ENCODE peak calls at places on chromosomes 4 and X, in five cellular contexts. G, Q, P, U and N are unnamed samples.
A peak's percentile ranks its signal among the peaks of the same experiment; 100 is the strongest.

GRCh38 chr4:8269535-8270417 is at the start of gene HTRA3:
- DNase-seq in Q (no peak), U (no peak), G (no peak), P (peak; percentile 7), N (no peak)

GRCh38 chr4:173153445-173153844 is 15.2 kb upstream of the GALNT7 start:
- DNase-seq in Q (no peak), U (no peak), G (no peak), P (no peak), N (no peak)

GRCh38 chr4:31343058-31343457 is 622.9 kb downstream of the PCDH7 start:
- DNase-seq in U (no peak), Q (no peak), P (no peak), G (no peak), N (no peak)

GRCh38 chr4:180434131-180434895 is 1808.9 kb upstream of the TENM3 start:
- DNase-seq in Q (no peak), U (peak; percentile 39), P (no peak), G (no peak), N (no peak)

GRCh38 chr4:70703695-70704332 is 15.5 kb downstream of the UTP3 start:
- DNase-seq in Q (no peak), G (no peak), U (no peak), P (peak; percentile 51), N (no peak)

GRCh38 chr4:128716325-128716724 is 93.2 kb upstream of the JADE1 start:
- DNase-seq in G (no peak), U (no peak), Q (no peak), P (no peak), N (no peak)

GRCh38 chr4:47686294-47686872 is 151.5 kb downstream of the CORIN start:
- DNase-seq in U (no peak), Q (no peak), P (no peak), G (peak; percentile 41), N (peak; percentile 47)

GRCh38 chrX:107775734-107776511 is at the start of gene TSC22D3:
- DNase-seq in Q (peak; percentile 1), G (peak; percentile 83), P (no peak), U (peak; percentile 31), N (peak; percentile 49)

GRCh38 chrX:115031989-115032388 is 14.6 kb upstream of the IL13RA2 start:
- DNase-seq in U (no peak), G (no peak), P (no peak), Q (no peak), N (no peak)

GRCh38 chr4:1960170-1960825 is 48.5 kb downstream of the NELFA start:
- DNase-seq in U (no peak), Q (no peak), P (no peak), G (no peak), N (no peak)

GRCh38 chr4:139175647-139176298 is 1.2 kb downstream of the ELF2 start:
- DNase-seq in G (no peak), U (no peak), P (no peak), Q (no peak), N (peak; percentile 6)

GRCh38 chr4:185567828-185568442 is 32.6 kb upstream of the PDLIM3 start:
- DNase-seq in Q (no peak), G (peak; percentile 50), P (peak; percentile 63), U (no peak), N (no peak)

GRCh38 chr4:85860066-85860465 is 385.1 kb downstream of the ARHGAP24 start:
- DNase-seq in P (no peak), G (no peak), Q (no peak), U (no peak), N (no peak)

GRCh38 chrX:11143931-11144678 is 33.0 kb downstream of the HCCS start:
- DNase-seq in G (no peak), P (peak; percentile 53), U (peak; percentile 35), Q (peak; percentile 41), N (peak; percentile 35)

GRCh38 chr4:113435893-113436292 is 325.6 kb downstream of the CAMK2D start:
- DNase-seq in P (no peak), G (no peak), Q (no peak), U (peak; percentile 69), N (no peak)

GRCh38 chr4:169968999-169969398 is 57.2 kb downstream of the MFAP3L start:
- DNase-seq in G (no peak), P (no peak), Q (peak; percentile 7), U (no peak), N (no peak)

GRCh38 chrX:40424259-40424658 is 156.5 kb upstream of the ATP6AP2 start:
- DNase-seq in P (no peak), G (no peak), Q (no peak), U (no peak), N (no peak)

GRCh38 chr4:177125656-177126055 is 184.0 kb upstream of the NEIL3 start:
- DNase-seq in G (no peak), U (no peak), Q (no peak), P (no peak), N (no peak)

GRCh38 chr4:11223261-11223660 is 205.4 kb downstream of the HS3ST1 start:
- DNase-seq in U (no peak), G (no peak), P (no peak), Q (no peak), N (no peak)

GRCh38 chr4:12036450-12036849 is 607.8 kb upstream of the HS3ST1 start:
- DNase-seq in U (no peak), G (no peak), Q (no peak), P (no peak), N (no peak)

GRCh38 chr4:89134775-89135319 is 23.5 kb downstream of the TIGD2 start:
- DNase-seq in Q (peak; percentile 62), P (no peak), U (peak; percentile 44), G (no peak), N (no peak)

GRCh38 chr4:170051402-170051801 is 25.2 kb upstream of the MFAP3L start:
- DNase-seq in Q (no peak), U (no peak), P (no peak), G (no peak), N (no peak)

GRCh38 chr4:117466388-117466787 is 381.0 kb upstream of the TRAM1L1 start:
- DNase-seq in Q (no peak), P (no peak), G (no peak), U (no peak), N (no peak)

GRCh38 chrX:120406638-120407037 is 44.7 kb downstream of the ATP1B4 start:
- DNase-seq in U (no peak), G (no peak), P (no peak), Q (no peak), N (no peak)

GRCh38 chr4:7423391-7423790 is 11.3 kb downstream of the PSAPL1 start:
- DNase-seq in G (peak; percentile 9), Q (no peak), U (no peak), P (no peak), N (no peak)

GRCh38 chr4:17811078-17811603 is 362 bp downstream of the NCAPG start:
- DNase-seq in U (no peak), P (no peak), Q (no peak), G (peak; percentile 47), N (no peak)

GRCh38 chr4:52889778-52890400 is 27.8 kb downstream of the RASL11B start:
- DNase-seq in G (no peak), Q (no peak), U (no peak), P (no peak), N (no peak)

GRCh38 chrX:23907496-23908218 is at the start of the genes APOO and CXorf58:
- DNase-seq in P (peak; percentile 77), Q (no peak), U (peak; percentile 55), G (peak; percentile 93), N (peak; percentile 89)

GRCh38 chr4:106604319-106605051 is 235.9 kb upstream of the GIMD1 start:
- DNase-seq in U (no peak), P (no peak), G (no peak), Q (no peak), N (no peak)